ENCODE peak calls at places on chromosomes 5 and 9, in six cellular contexts. I is HTR-8/SVneo, E is GM03348, P is left cardiac atrium, C is Panc1, J is germinal center. G is an unnamed sample.

GRCh38 chr5:31854625-31855526 is 215.9 kb downstream of the PDZD2 start:
- DNase-seq in E (peak), P (peak), J (peak), C (no peak), I (peak), G (no peak)

GRCh38 chr9:129486496-129487306 is 134.2 kb downstream of the C9orf50 start:
- DNase-seq in E (peak), C (no peak), P (peak), I (no peak), J (no peak), G (no peak)

GRCh38 chr9:6272229-6272597 is 56.0 kb upstream of the TPD52L3 start:
- DNase-seq in P (no peak), C (no peak), E (peak), J (no peak), I (no peak), G (no peak)

GRCh38 chr9:132970306-132971062 is 8.0 kb upstream of the GFI1B start:
- DNase-seq in J (no peak), C (no peak), I (no peak), P (no peak), E (no peak), G (no peak)

GRCh38 chr5:140725799-140726471 is 25.7 kb downstream of the ZMAT2 start:
- DNase-seq in I (peak), P (peak), C (peak), J (peak), E (peak), G (peak)

GRCh38 chr5:124923131-124923530 is 176.7 kb upstream of the ZNF608 start:
- DNase-seq in J (no peak), C (no peak), P (no peak), I (no peak), E (no peak), G (no peak)

GRCh38 chr5:6317133-6317532 is 61.2 kb downstream of the MED10 start:
- DNase-seq in P (no peak), J (no peak), C (no peak), E (no peak), I (no peak), G (no peak)

GRCh38 chr5:94241288-94241651 is 377.1 kb downstream of the KIAA0825 start:
- DNase-seq in P (no peak), C (no peak), I (no peak), E (peak), J (no peak), G (no peak)

GRCh38 chr9:93317495-93318094 is 133.7 kb downstream of the WNK2 start:
- DNase-seq in P (no peak), C (no peak), J (no peak), E (no peak), I (no peak), G (no peak)

GRCh38 chr5:140557965-140558364 is 692 bp upstream of the SRA1 start:
- DNase-seq in I (no peak), J (no peak), P (no peak), C (no peak), E (no peak), G (no peak)

GRCh38 chr9:131739192-131739961 is 499 bp downstream of the RAPGEF1 start:
- DNase-seq in J (peak), I (no peak), E (peak), C (no peak), P (peak), G (peak)

GRCh38 chr5:124655943-124656459 is 90.4 kb downstream of the ZNF608 start:
- DNase-seq in J (peak), E (peak), P (no peak), I (peak), C (peak), G (no peak)

GRCh38 chr5:137753227-137753985 is 757 bp downstream of the HNRNPA0 start:
- DNase-seq in I (no peak), J (peak), P (peak), E (peak), C (no peak), G (peak)

GRCh38 chr9:84996049-84996448 is 326.5 kb downstream of the NTRK2 start:
- DNase-seq in I (no peak), C (no peak), E (no peak), P (no peak), J (no peak), G (no peak)

GRCh38 chr9:118331622-118332045 is 627.4 kb downstream of the TLR4 start:
- DNase-seq in I (peak), J (no peak), C (peak), E (peak), P (peak), G (no peak)

GRCh38 chr9:35606138-35606504 is 1.1 kb downstream of the TESK1 start:
- DNase-seq in E (peak), J (no peak), C (no peak), P (no peak), I (no peak), G (no peak)

GRCh38 chr5:77644443-77645157 is 6.1 kb upstream of the OTP start:
- DNase-seq in E (no peak), I (no peak), C (no peak), J (no peak), P (no peak), G (no peak)

GRCh38 chr9:70403166-70403565 is 11.3 kb downstream of the KLF9 start:
- DNase-seq in E (no peak), J (no peak), I (no peak), C (no peak), P (no peak), G (no peak)

GRCh38 chr9:75935606-75936005 is 45.1 kb downstream of the PCSK5 start:
- DNase-seq in C (no peak), P (no peak), I (no peak), E (no peak), J (no peak), G (no peak)

GRCh38 chr5:68683632-68684035 is 410.2 kb upstream of the SLC30A5 start:
- DNase-seq in J (no peak), C (peak), I (peak), E (peak), P (peak), G (no peak)

GRCh38 chr5:104179057-104179456 is 616.5 kb upstream of the NUDT12 start:
- DNase-seq in I (no peak), P (peak), C (peak), E (peak), J (no peak), G (no peak)

GRCh38 chr9:35659340-35659739 is 1.2 kb downstream of the CCDC107 start:
- DNase-seq in J (no peak), E (peak), P (no peak), I (no peak), C (no peak), G (no peak)

GRCh38 chr9:33295571-33295970 is 5.3 kb downstream of the NFX1 start:
- DNase-seq in E (no peak), P (no peak), I (no peak), J (peak), C (no peak), G (no peak)

GRCh38 chr5:14365831-14366435 is 215.7 kb upstream of the OTULINL start:
- DNase-seq in E (no peak), C (no peak), I (no peak), P (no peak), J (no peak), G (no peak)

GRCh38 chr5:64210866-64211265 is 45.2 kb downstream of the RNF180 start:
- DNase-seq in I (peak), P (no peak), E (peak), J (no peak), C (no peak), G (no peak)

GRCh38 chr9:76116913-76117312 is 226.4 kb downstream of the PCSK5 start:
- DNase-seq in J (no peak), P (peak), I (no peak), E (no peak), C (no peak), G (no peak)

GRCh38 chr5:66989286-66989685 is 207.3 kb downstream of the CD180 start:
- DNase-seq in P (no peak), C (no peak), E (peak), J (no peak), I (no peak), G (no peak)

GRCh38 chr9:133121200-133122166 is at the start of gene RALGDS:
- DNase-seq in C (no peak), I (peak), J (peak), E (peak), P (peak), G (peak)

GRCh38 chr5:42583322-42583721 is 160.1 kb downstream of the GHR start:
- DNase-seq in J (peak), P (peak), E (peak), I (peak), C (peak), G (no peak)

GRCh38 chr9:91809581-91810285 is 140.3 kb downstream of the ROR2 start:
- DNase-seq in P (no peak), C (no peak), J (no peak), I (no peak), E (peak), G (no peak)

GRCh38 chr5:148839960-148840359 is 13.5 kb downstream of the ADRB2 start:
- DNase-seq in P (no peak), C (no peak), J (no peak), I (no peak), E (no peak), G (no peak)

GRCh38 chr5:138489705-138490104 is 24.4 kb downstream of the EGR1 start:
- DNase-seq in J (no peak), C (no peak), E (no peak), I (no peak), P (no peak), G (no peak)

GRCh38 chr5:60779431-60779830 is 64.6 kb downstream of the ELOVL7 start:
- DNase-seq in E (no peak), J (no peak), C (no peak), P (no peak), I (no peak), G (no peak)

GRCh38 chr9:27059907-27060306 is 49.1 kb upstream of the TEK start:
- DNase-seq in P (no peak), E (no peak), C (no peak), I (no peak), J (no peak), G (no peak)